ENCODE peak calls at places on chromosomes 16 and 17, in seven cellular contexts. One of them, this sample, is unnamed.

GRCh38 chr16:78490431-78490830 is 391.0 kb downstream of the WWOX start:
- DNase-seq in bronchial epithelial cell: no peak
- DNase-seq in stomach: no peak
- DNase-seq in NCI-H1092 treated with DMSO at 0.1 percent for 48 hours: no peak
- DNase-seq in fibroblast of gingiva: no peak
- DNase-seq in kidney tubule cell: no peak
- DNase-seq in NCI-H510A treated with DMSO at 0.1 percent for 48 hours: no peak
- DNase-seq in this sample: no peak

GRCh38 chr16:31077592-31078199 is 3.5 kb downstream of the ZNF646 start:
- DNase-seq in stomach: no peak
- DNase-seq in kidney tubule cell: no peak
- DNase-seq in NCI-H1092 treated with DMSO at 0.1 percent for 48 hours: no peak
- DNase-seq in NCI-H510A treated with DMSO at 0.1 percent for 48 hours: no peak
- DNase-seq in fibroblast of gingiva: no peak
- DNase-seq in bronchial epithelial cell: no peak
- DNase-seq in this sample: no peak

GRCh38 chr16:12271006-12271405 is 294.5 kb downstream of the SNX29 start:
- DNase-seq in NCI-H510A treated with DMSO at 0.1 percent for 48 hours: no peak
- DNase-seq in kidney tubule cell: peak; percentile 24
- DNase-seq in NCI-H1092 treated with DMSO at 0.1 percent for 48 hours: peak; percentile 20
- DNase-seq in bronchial epithelial cell: no peak
- DNase-seq in stomach: no peak
- DNase-seq in fibroblast of gingiva: peak; percentile 34
- DNase-seq in this sample: no peak

GRCh38 chr16:11370084-11370931 is 25.0 kb downstream of the RMI2 start:
- DNase-seq in stomach: no peak
- DNase-seq in kidney tubule cell: peak; percentile 75
- DNase-seq in NCI-H510A treated with DMSO at 0.1 percent for 48 hours: no peak
- DNase-seq in fibroblast of gingiva: peak; percentile 42
- DNase-seq in NCI-H1092 treated with DMSO at 0.1 percent for 48 hours: no peak
- DNase-seq in bronchial epithelial cell: no peak
- DNase-seq in this sample: no peak

GRCh38 chr17:19391432-19391831 is 4.4 kb upstream of the MFAP4 start:
- DNase-seq in NCI-H1092 treated with DMSO at 0.1 percent for 48 hours: no peak
- DNase-seq in bronchial epithelial cell: no peak
- DNase-seq in NCI-H510A treated with DMSO at 0.1 percent for 48 hours: no peak
- DNase-seq in stomach: no peak
- DNase-seq in kidney tubule cell: no peak
- DNase-seq in fibroblast of gingiva: no peak
- DNase-seq in this sample: no peak

GRCh38 chr17:27873746-27874145 is 19.4 kb downstream of the LYRM9 start:
- DNase-seq in NCI-H1092 treated with DMSO at 0.1 percent for 48 hours: no peak
- DNase-seq in NCI-H510A treated with DMSO at 0.1 percent for 48 hours: no peak
- DNase-seq in kidney tubule cell: peak; percentile 29
- DNase-seq in fibroblast of gingiva: no peak
- DNase-seq in bronchial epithelial cell: peak; percentile 59
- DNase-seq in stomach: no peak
- DNase-seq in this sample: no peak

GRCh38 chr17:68403122-68403521 is 54.2 kb downstream of the WIPI1 start:
- DNase-seq in kidney tubule cell: no peak
- DNase-seq in NCI-H510A treated with DMSO at 0.1 percent for 48 hours: no peak
- DNase-seq in fibroblast of gingiva: peak; percentile 34
- DNase-seq in stomach: no peak
- DNase-seq in bronchial epithelial cell: no peak
- DNase-seq in NCI-H1092 treated with DMSO at 0.1 percent for 48 hours: no peak
- DNase-seq in this sample: no peak

GRCh38 chr16:53870831-53871230 is 166.9 kb downstream of the FTO start:
- DNase-seq in fibroblast of gingiva: no peak
- DNase-seq in bronchial epithelial cell: no peak
- DNase-seq in NCI-H510A treated with DMSO at 0.1 percent for 48 hours: no peak
- DNase-seq in stomach: no peak
- DNase-seq in NCI-H1092 treated with DMSO at 0.1 percent for 48 hours: no peak
- DNase-seq in kidney tubule cell: no peak
- DNase-seq in this sample: no peak

GRCh38 chr17:68391561-68392268 is 65.6 kb downstream of the WIPI1 start:
- DNase-seq in fibroblast of gingiva: peak; percentile 86
- DNase-seq in stomach: no peak
- DNase-seq in NCI-H1092 treated with DMSO at 0.1 percent for 48 hours: no peak
- DNase-seq in kidney tubule cell: no peak
- DNase-seq in bronchial epithelial cell: no peak
- DNase-seq in NCI-H510A treated with DMSO at 0.1 percent for 48 hours: no peak
- DNase-seq in this sample: no peak

GRCh38 chr16:27179500-27180072 is 23.7 kb upstream of the KDM8 start:
- DNase-seq in NCI-H510A treated with DMSO at 0.1 percent for 48 hours: peak; percentile 20
- DNase-seq in fibroblast of gingiva: peak; percentile 54
- DNase-seq in kidney tubule cell: peak; percentile 56
- DNase-seq in stomach: peak; percentile 88
- DNase-seq in NCI-H1092 treated with DMSO at 0.1 percent for 48 hours: peak; percentile 46
- DNase-seq in bronchial epithelial cell: peak; percentile 58
- DNase-seq in this sample: peak; percentile 67

GRCh38 chr17:82836823-82837357 is 2.9 kb downstream of the ZNF750 start:
- DNase-seq in NCI-H510A treated with DMSO at 0.1 percent for 48 hours: peak; percentile 72
- DNase-seq in stomach: no peak
- DNase-seq in kidney tubule cell: no peak
- DNase-seq in NCI-H1092 treated with DMSO at 0.1 percent for 48 hours: no peak
- DNase-seq in fibroblast of gingiva: peak; percentile 62
- DNase-seq in bronchial epithelial cell: peak; percentile 34
- DNase-seq in this sample: no peak